ENCODE peak calls at places on chromosomes 4 and X, in four cellular contexts. P is endothelial cell of umbilical vein, C is breast epithelium, R is H1. X is an unnamed sample.

GRCh38 chrX:103585421-103586313 is at the start of gene TCEAL4:
- DNase-seq in P (peak; percentile 36), C (peak; percentile 53), R (no peak), X (no peak)

GRCh38 chr4:158255727-158256324 is 45.5 kb downstream of the TMEM144 start:
- DNase-seq in P (peak; percentile 60), C (no peak), R (no peak), X (peak; percentile 35)

GRCh38 chr4:39846135-39846534 is 131.6 kb downstream of the PDS5A start:
- DNase-seq in P (no peak), C (no peak), R (no peak), X (no peak)

GRCh38 chr4:187060551-187060950 is 336.9 kb upstream of the FAT1 start:
- DNase-seq in P (no peak), C (no peak), R (no peak), X (no peak)

GRCh38 chrX:44344687-44345086 is 1.2 kb upstream of the EFHC2 start:
- DNase-seq in P (no peak), C (no peak), R (no peak), X (peak; percentile 87)

GRCh38 chrX:39320165-39320564 is 518.9 kb downstream of the MID1IP1 start:
- DNase-seq in P (no peak), C (no peak), R (no peak), X (no peak)

GRCh38 chr4:182555997-182556418 is 312.8 kb downstream of the TENM3 start:
- DNase-seq in P (no peak), C (no peak), R (peak; percentile 33), X (no peak)

GRCh38 chr4:1856920-1857699 is 1.2 kb upstream of the LETM1 start:
- DNase-seq in P (no peak), C (no peak), R (no peak), X (no peak)

GRCh38 chr4:28287837-28288236 is 1427.2 kb downstream of the STIM2 start:
- DNase-seq in P (peak; percentile 63), C (no peak), R (no peak), X (no peak)

GRCh38 chr4:53706422-53707032 is 115.2 kb upstream of the LNX1 start:
- DNase-seq in P (peak; percentile 36), C (no peak), R (no peak), X (no peak)

GRCh38 chr4:170687751-170688150 is 598.0 kb upstream of the AADAT start:
- DNase-seq in P (no peak), C (no peak), R (no peak), X (no peak)

GRCh38 chrX:11462136-11462535 is 168.9 kb downstream of the AMELX start:
- DNase-seq in P (peak; percentile 78), C (no peak), R (no peak), X (no peak)

GRCh38 chrX:20029728-20030127 is 38.9 kb upstream of the BCLAF3 start:
- DNase-seq in P (no peak), C (peak; percentile 62), R (no peak), X (no peak)
- TF ChIP-seq POLR2AphosphoS5 in P (no peak), C (no peak), R (no peak), X (no peak)

DNA sequence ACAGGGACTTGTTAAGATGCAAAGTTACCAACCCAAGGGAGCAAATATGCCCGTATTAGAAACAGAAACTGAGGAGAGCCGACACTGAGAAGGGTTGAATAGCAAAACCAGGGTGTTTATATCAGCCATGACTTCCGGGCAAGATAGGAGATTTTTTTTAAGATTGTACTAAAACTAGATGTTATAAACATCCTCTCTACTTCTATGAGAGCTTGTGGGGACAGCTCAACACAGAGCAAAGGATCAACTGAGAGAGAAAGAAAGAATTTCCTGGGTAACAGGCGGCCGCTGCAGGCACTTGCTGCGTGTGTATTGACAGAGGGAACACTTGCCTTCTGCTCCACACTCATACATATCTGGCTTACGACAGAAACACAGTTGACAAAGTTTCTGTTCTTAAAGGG is 49.1 kb upstream of the FBXW7 start:
- DNase-seq in P (no peak), C (no peak), R (no peak), X (no peak)
- H3K4me3 ChIP-seq in P (no peak overlapping the region), C (no peak overlapping the region), R (no peak overlapping the region), X (no peak overlapping the region)

GRCh38 chr4:123976285-123976684 is 579.7 kb downstream of the SPRY1 start:
- DNase-seq in P (peak; percentile 90), C (no peak), R (no peak), X (no peak)

GRCh38 chr4:123977623-123978022 is 581.0 kb downstream of the SPRY1 start:
- DNase-seq in P (peak; percentile 53), C (no peak), R (no peak), X (no peak)

GRCh38 chr4:123974419-123975105 is 578.0 kb downstream of the SPRY1 start:
- DNase-seq in P (no peak), C (no peak), R (no peak), X (no peak)

GRCh38 chr4:123978637-123979036 is 582.0 kb downstream of the SPRY1 start:
- DNase-seq in P (no peak), C (no peak), R (no peak), X (no peak)

GRCh38 chr4:123976875-123977274 is 580.3 kb downstream of the SPRY1 start:
- DNase-seq in P (no peak), C (no peak), R (no peak), X (no peak)
- TF ChIP-seq POLR2AphosphoS5 in P (no peak), C (no peak), R (no peak), X (no peak)

GRCh38 chrX:97481228-97481627 is 597.5 kb downstream of the RPA4 start:
- DNase-seq in P (no peak), C (no peak), R (no peak), X (no peak)

GRCh38 chrX:97479491-97479890 is 595.8 kb downstream of the RPA4 start:
- DNase-seq in P (no peak), C (no peak), R (no peak), X (no peak)

GRCh38 chrX:97482901-97483300 is 599.2 kb downstream of the RPA4 start:
- DNase-seq in P (no peak), C (no peak), R (no peak), X (no peak)
- H3K4me3 ChIP-seq in P (no peak overlapping the region), C (no peak overlapping the region), R (no peak overlapping the region), X (no peak overlapping the region)

DNA sequence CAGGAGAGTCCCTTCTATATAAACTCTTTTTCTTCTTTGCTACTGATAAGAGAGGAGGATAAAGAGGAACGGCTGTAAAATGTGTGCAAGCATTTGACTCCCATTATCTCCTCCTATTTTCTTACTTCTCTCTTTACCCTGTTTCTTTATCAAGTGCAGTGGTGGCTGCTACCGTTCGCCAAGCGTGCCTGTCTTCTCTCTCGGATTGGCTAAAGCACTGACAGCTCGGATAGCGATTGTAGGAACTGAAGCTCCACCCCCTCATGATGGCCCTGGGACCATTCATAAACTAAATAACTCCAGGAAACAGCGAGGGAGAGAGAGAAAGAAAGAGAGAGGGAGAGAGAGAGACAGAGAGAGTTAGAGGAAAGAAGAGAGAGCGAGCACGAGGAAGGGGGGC is 340 bp upstream of the MAB21L2 start:
- DNase-seq in P (no peak), C (no peak), R (no peak), X (no peak)
- TF ChIP-seq POLR2AphosphoS5 in P (no peak), C (no peak), R (no peak), X (no peak)